ENCODE peak calls at places on chromosomes 12 and 14, in five cellular contexts. One of them, this sample, is unnamed.

GRCh38 chr12:78192979-78193378 is 362.3 kb downstream of the NAV3 start:
- DNase-seq in HCT116: no peak
- DNase-seq in IMR-90: peak; percentile 28
- DNase-seq in HepG2: no peak
- DNase-seq in SK-N-SH: no peak
- DNase-seq in this sample: no peak

GRCh38 chr14:97432586-97432985 is 635.4 kb downstream of the VRK1 start:
- DNase-seq in IMR-90: no peak
- DNase-seq in SK-N-SH: no peak
- DNase-seq in HCT116: no peak
- DNase-seq in HepG2: no peak
- DNase-seq in this sample: no peak

GRCh38 chr14:77478796-77479195 is 19.8 kb downstream of the ISM2 start:
- DNase-seq in HCT116: no peak
- DNase-seq in SK-N-SH: no peak
- DNase-seq in HepG2: no peak
- DNase-seq in IMR-90: no peak
- DNase-seq in this sample: no peak

GRCh38 chr14:22417914-22418313 is 171.1 kb downstream of the DAD1 start:
- DNase-seq in HCT116: no peak
- DNase-seq in IMR-90: no peak
- DNase-seq in HepG2: no peak
- DNase-seq in SK-N-SH: no peak
- DNase-seq in this sample: no peak

GRCh38 chr14:28769358-28769757 is 2.8 kb downstream of the FOXG1 start:
- DNase-seq in HepG2: no peak
- DNase-seq in SK-N-SH: no peak
- DNase-seq in IMR-90: no peak
- DNase-seq in HCT116: no peak
- DNase-seq in this sample: no peak

GRCh38 chr14:95482967-95483842 is 33.2 kb downstream of the SYNE3 start:
- DNase-seq in HCT116: peak; percentile 46
- DNase-seq in SK-N-SH: no peak
- DNase-seq in HepG2: peak; percentile 49
- DNase-seq in IMR-90: peak; percentile 97
- DNase-seq in this sample: peak; percentile 67

GRCh38 chr14:61417890-61418455 is 96.6 kb downstream of the PRKCH start:
- DNase-seq in HepG2: no peak
- DNase-seq in SK-N-SH: no peak
- DNase-seq in HCT116: no peak
- DNase-seq in IMR-90: no peak
- DNase-seq in this sample: no peak

GRCh38 chr12:73421832-73422231 is 1115.8 kb upstream of the ATXN7L3B start:
- DNase-seq in HepG2: no peak
- DNase-seq in IMR-90: no peak
- DNase-seq in HCT116: no peak
- DNase-seq in SK-N-SH: no peak
- DNase-seq in this sample: no peak

GRCh38 chr12:132724506-132725220 is 14.0 kb downstream of the PGAM5 start:
- DNase-seq in HCT116: no peak
- DNase-seq in IMR-90: no peak
- DNase-seq in HepG2: no peak
- DNase-seq in SK-N-SH: no peak
- DNase-seq in this sample: no peak

GRCh38 chr12:109165599-109165998 is 49.2 kb downstream of the ACACB start:
- DNase-seq in IMR-90: peak; percentile 75
- DNase-seq in HCT116: no peak
- DNase-seq in HepG2: no peak
- DNase-seq in SK-N-SH: no peak
- DNase-seq in this sample: no peak

GRCh38 chr14:58239259-58240210 is 5.1 kb upstream of the PSMA3 start:
- DNase-seq in SK-N-SH: no peak
- DNase-seq in IMR-90: peak; percentile 64
- DNase-seq in HepG2: peak; percentile 46
- DNase-seq in HCT116: peak; percentile 26
- DNase-seq in this sample: peak; percentile 16

GRCh38 chr12:118680361-118680963 is 300.9 kb upstream of the SRRM4 start:
- DNase-seq in SK-N-SH: no peak
- DNase-seq in HepG2: no peak
- DNase-seq in IMR-90: no peak
- DNase-seq in HCT116: no peak
- DNase-seq in this sample: no peak

GRCh38 chr12:85179680-85180300 is 100.2 kb upstream of the ALX1 start:
- DNase-seq in HepG2: no peak
- DNase-seq in HCT116: no peak
- DNase-seq in IMR-90: peak; percentile 0
- DNase-seq in SK-N-SH: no peak
- DNase-seq in this sample: peak; percentile 25

GRCh38 chr14:34911209-34912150 is 36.3 kb upstream of the BAZ1A start:
- DNase-seq in HCT116: no peak
- DNase-seq in SK-N-SH: no peak
- DNase-seq in IMR-90: peak; percentile 72
- DNase-seq in HepG2: no peak
- DNase-seq in this sample: no peak

GRCh38 chr12:132238487-132239248 is 90.7 kb downstream of the GALNT9 start:
- DNase-seq in SK-N-SH: no peak
- DNase-seq in IMR-90: no peak
- DNase-seq in HepG2: no peak
- DNase-seq in HCT116: no peak
- DNase-seq in this sample: peak; percentile 47

GRCh38 chr12:6934110-6934509 is 6.4 kb downstream of the ATN1 start:
- DNase-seq in IMR-90: peak; percentile 54
- DNase-seq in HepG2: no peak
- DNase-seq in HCT116: no peak
- DNase-seq in SK-N-SH: no peak
- DNase-seq in this sample: no peak

GRCh38 chr14:22502007-22502406 is 87.0 kb downstream of the DAD1 start:
- DNase-seq in HepG2: no peak
- DNase-seq in IMR-90: no peak
- DNase-seq in HCT116: no peak
- DNase-seq in SK-N-SH: no peak
- DNase-seq in this sample: no peak

GRCh38 chr14:75047506-75047905 is 3.8 kb downstream of the MLH3 start:
- DNase-seq in HepG2: no peak
- DNase-seq in HCT116: no peak
- DNase-seq in SK-N-SH: no peak
- DNase-seq in IMR-90: peak; percentile 21
- DNase-seq in this sample: no peak

GRCh38 chr12:124939428-124940142 is 25.1 kb upstream of the UBC start:
- DNase-seq in SK-N-SH: peak; percentile 80
- DNase-seq in IMR-90: peak; percentile 98
- DNase-seq in HepG2: peak; percentile 90
- DNase-seq in HCT116: peak; percentile 95
- DNase-seq in this sample: peak; percentile 97

GRCh38 chr12:20798561-20798960 is 11.9 kb upstream of the SLCO1B3 start:
- DNase-seq in IMR-90: no peak
- DNase-seq in HepG2: peak; percentile 46
- DNase-seq in SK-N-SH: peak; percentile 14
- DNase-seq in HCT116: peak; percentile 7
- DNase-seq in this sample: no peak

GRCh38 chr12:49461221-49461620 is 77.6 kb upstream of the KCNH3 start:
- DNase-seq in SK-N-SH: no peak
- DNase-seq in HCT116: no peak
- DNase-seq in IMR-90: no peak
- DNase-seq in HepG2: no peak
- DNase-seq in this sample: no peak

GRCh38 chr14:72535485-72535884 is 358.4 kb downstream of the DPF3 start:
- DNase-seq in HCT116: no peak
- DNase-seq in IMR-90: no peak
- DNase-seq in HepG2: no peak
- DNase-seq in SK-N-SH: no peak
- DNase-seq in this sample: no peak

GRCh38 chr14:99312106-99312505 is 40.1 kb upstream of the BCL11B start:
- DNase-seq in IMR-90: no peak
- DNase-seq in HCT116: no peak
- DNase-seq in HepG2: no peak
- DNase-seq in SK-N-SH: no peak
- DNase-seq in this sample: no peak

GRCh38 chr12:2813573-2814185 is 1.2 kb downstream of the ITFG2 start:
- DNase-seq in IMR-90: peak; percentile 69
- DNase-seq in HepG2: peak; percentile 69
- DNase-seq in HCT116: peak; percentile 41
- DNase-seq in SK-N-SH: peak; percentile 78
- DNase-seq in this sample: peak; percentile 78

GRCh38 chr12:40801082-40801481 is 108.8 kb downstream of the CNTN1 start:
- DNase-seq in IMR-90: no peak
- DNase-seq in HCT116: no peak
- DNase-seq in HepG2: no peak
- DNase-seq in SK-N-SH: no peak
- DNase-seq in this sample: no peak

GRCh38 chr14:21923820-21924219 is 250.2 kb upstream of the OR4E1 start:
- DNase-seq in HepG2: no peak
- DNase-seq in IMR-90: no peak
- DNase-seq in SK-N-SH: no peak
- DNase-seq in HCT116: no peak
- DNase-seq in this sample: no peak

GRCh38 chr12:51028126-51028810 is 2.1 kb upstream of the SLC11A2 start:
- DNase-seq in IMR-90: peak; percentile 33
- DNase-seq in SK-N-SH: no peak
- DNase-seq in HepG2: peak; percentile 70
- DNase-seq in HCT116: no peak
- DNase-seq in this sample: peak; percentile 36

GRCh38 chr12:112309797-112310196 is 72.4 kb downstream of the HECTD4 start:
- DNase-seq in HepG2: no peak
- DNase-seq in SK-N-SH: no peak
- DNase-seq in IMR-90: peak; percentile 66
- DNase-seq in HCT116: no peak
- DNase-seq in this sample: no peak

GRCh38 chr12:116455540-116456306 is 103.5 kb upstream of the MAP1LC3B2 start:
- DNase-seq in IMR-90: peak; percentile 96
- DNase-seq in HepG2: no peak
- DNase-seq in SK-N-SH: peak; percentile 38
- DNase-seq in HCT116: peak; percentile 85
- DNase-seq in this sample: peak; percentile 93

GRCh38 chr14:68627868-68628604 is 164.8 kb downstream of the ZFP36L1 start:
- DNase-seq in HepG2: no peak
- DNase-seq in SK-N-SH: no peak
- DNase-seq in HCT116: peak; percentile 29
- DNase-seq in IMR-90: no peak
- DNase-seq in this sample: no peak

GRCh38 chr12:29980304-29980703 is 196.6 kb upstream of the TMTC1 start:
- DNase-seq in IMR-90: no peak
- DNase-seq in HepG2: no peak
- DNase-seq in HCT116: no peak
- DNase-seq in SK-N-SH: no peak
- DNase-seq in this sample: no peak

GRCh38 chr12:24778486-24779304 is 170.2 kb downstream of the BCAT1 start:
- DNase-seq in HepG2: peak; percentile 58
- DNase-seq in HCT116: no peak
- DNase-seq in SK-N-SH: peak; percentile 11
- DNase-seq in IMR-90: peak; percentile 75
- DNase-seq in this sample: peak; percentile 42

GRCh38 chr14:74245292-74245691 is 6.0 kb downstream of the VSX2 start:
- DNase-seq in HCT116: no peak
- DNase-seq in HepG2: no peak
- DNase-seq in SK-N-SH: no peak
- DNase-seq in IMR-90: no peak
- DNase-seq in this sample: no peak

GRCh38 chr12:69036533-69036932 is 103.6 kb upstream of the CPM start:
- DNase-seq in IMR-90: no peak
- DNase-seq in HCT116: no peak
- DNase-seq in HepG2: no peak
- DNase-seq in SK-N-SH: no peak
- DNase-seq in this sample: no peak

DNA sequence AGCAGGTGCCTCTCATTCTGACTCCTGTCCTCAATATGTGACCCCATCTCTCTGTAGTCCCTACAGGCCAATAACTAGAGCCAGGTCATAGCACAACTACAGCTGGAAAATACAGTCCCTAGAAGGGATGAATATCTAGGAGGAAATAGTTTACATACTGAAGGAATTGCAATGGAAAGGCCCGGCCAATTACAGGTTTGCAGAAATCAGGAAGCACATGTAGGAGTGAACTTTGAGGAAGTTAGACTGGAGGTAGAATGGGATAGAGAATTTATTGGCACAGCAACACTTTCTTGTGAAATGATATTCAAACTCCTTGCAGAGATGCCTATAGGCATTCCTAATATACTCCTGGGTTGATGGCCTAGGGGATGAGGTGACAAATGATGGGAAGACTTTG is 257.3 kb downstream of the GRIN2B start:
- DNase-seq in SK-N-SH: no peak
- DNase-seq in HepG2: no peak
- DNase-seq in IMR-90: no peak
- DNase-seq in HCT116: no peak
- DNase-seq in this sample: no peak
- TF ChIP-seq RAD21 in SK-N-SH: no peak
- TF ChIP-seq RAD21 in HepG2: no peak
- TF ChIP-seq RAD21 in IMR-90: no peak
- TF ChIP-seq RAD21 in HCT116: no peak
- TF ChIP-seq RAD21 in this sample: no peak

DNA sequence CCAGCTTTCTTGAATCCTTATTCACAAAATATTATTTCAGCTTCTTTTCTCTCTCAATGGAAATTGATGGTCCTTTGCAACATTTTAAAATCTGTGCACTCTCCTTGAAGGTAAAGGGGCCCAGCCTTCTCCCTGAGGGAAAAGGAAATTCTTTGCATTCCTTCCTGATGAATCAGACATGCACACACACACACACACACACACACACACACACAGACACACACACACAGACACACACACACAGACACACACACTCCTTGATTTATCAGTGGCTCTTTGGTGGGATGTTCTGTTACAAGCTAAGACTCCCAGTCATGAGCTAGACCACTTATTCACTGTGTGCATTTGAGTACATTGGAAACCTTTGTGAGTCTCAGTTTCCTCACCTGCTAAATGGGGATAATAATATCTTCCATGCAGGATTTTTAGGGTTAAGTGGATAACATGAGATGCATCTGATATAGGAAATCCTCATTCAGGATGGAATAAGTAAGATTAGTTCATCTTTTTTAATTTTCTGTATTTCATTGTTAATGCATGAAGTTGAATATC is 45.1 kb upstream of the HMGA2 start:
- DNase-seq in SK-N-SH: no peak
- DNase-seq in IMR-90: peak; percentile 61
- DNase-seq in HepG2: no peak
- DNase-seq in HCT116: peak; percentile 54
- DNase-seq in this sample: peak; percentile 63
- TF ChIP-seq RAD21 in SK-N-SH: no peak
- TF ChIP-seq RAD21 in IMR-90: no peak
- TF ChIP-seq RAD21 in HepG2: no peak
- TF ChIP-seq RAD21 in HCT116: peak; percentile 7
- TF ChIP-seq RAD21 in this sample: no peak

GRCh38 chr14:102235275-102235897 is 69.6 kb downstream of the MOK start:
- DNase-seq in SK-N-SH: peak; percentile 87
- DNase-seq in HCT116: peak; percentile 52
- DNase-seq in IMR-90: peak; percentile 89
- DNase-seq in HepG2: peak; percentile 70
- DNase-seq in this sample: peak; percentile 97
- TF ChIP-seq RAD21 in SK-N-SH: peak; percentile 76
- TF ChIP-seq RAD21 in HCT116: peak; percentile 95
- TF ChIP-seq RAD21 in IMR-90: peak; percentile 86
- TF ChIP-seq RAD21 in HepG2: peak; percentile 84
- TF ChIP-seq RAD21 in this sample: peak; percentile 93

DNA sequence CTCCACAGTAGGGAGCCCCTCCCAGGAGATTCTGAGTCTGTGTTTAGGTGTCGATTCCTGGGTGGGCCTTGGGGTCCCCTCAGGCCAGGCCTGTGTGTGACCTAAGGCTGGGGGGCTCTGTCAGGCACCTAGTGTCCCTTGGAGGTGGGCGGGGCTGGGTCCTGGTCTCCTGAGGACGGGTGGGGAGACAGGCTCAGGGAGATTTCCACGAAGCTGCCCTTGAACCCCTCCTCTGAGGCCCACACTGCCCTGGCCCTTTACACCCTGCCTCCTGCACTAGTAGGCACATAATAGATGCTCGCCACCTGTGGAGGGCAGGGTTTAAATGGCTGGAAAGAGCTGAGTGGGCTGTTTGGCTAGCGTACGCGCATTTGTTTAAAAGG is 32.9 kb downstream of the MEG3 start:
- DNase-seq in HCT116: no peak
- DNase-seq in HepG2: no peak
- DNase-seq in IMR-90: no peak
- DNase-seq in SK-N-SH: peak; percentile 20
- DNase-seq in this sample: no peak
- TF ChIP-seq RAD21 in HCT116: no peak
- TF ChIP-seq RAD21 in HepG2: no peak
- TF ChIP-seq RAD21 in IMR-90: no peak
- TF ChIP-seq RAD21 in SK-N-SH: no peak
- TF ChIP-seq RAD21 in this sample: no peak